ENCODE peak calls at places on chromosomes 5 and 9, in ten cellular contexts. One of them, this sample, is unnamed.

GRCh38 chr9:80649001-80649420 is 1040.3 kb downstream of the TLE1 start:
- DNase-seq in AG08396: peak
- DNase-seq in NCI-H2107: no peak
- DNase-seq in HL-60: no peak
- DNase-seq in nephron progenitor cell: no peak
- DNase-seq in mesothelial cell of epicardium: no peak
- DNase-seq in HFF-Myc: no peak
- DNase-seq in NCI-H1092 treated with DMSO at 0.1 percent for 48 hours: no peak
- DNase-seq in cerebellum: peak
- DNase-seq in amniotic stem cell: peak
- DNase-seq in this sample: peak

GRCh38 chr9:82539126-82539525 is 523.8 kb downstream of the RASEF start:
- DNase-seq in amniotic stem cell: no peak
- DNase-seq in HFF-Myc: no peak
- DNase-seq in cerebellum: no peak
- DNase-seq in mesothelial cell of epicardium: no peak
- DNase-seq in NCI-H2107: no peak
- DNase-seq in AG08396: no peak
- DNase-seq in NCI-H1092 treated with DMSO at 0.1 percent for 48 hours: peak
- DNase-seq in nephron progenitor cell: no peak
- DNase-seq in HL-60: peak
- DNase-seq in this sample: no peak

GRCh38 chr9:99023831-99024230 is 80.1 kb downstream of the COL15A1 start:
- DNase-seq in HL-60: no peak
- DNase-seq in NCI-H1092 treated with DMSO at 0.1 percent for 48 hours: peak
- DNase-seq in HFF-Myc: no peak
- DNase-seq in amniotic stem cell: no peak
- DNase-seq in NCI-H2107: peak
- DNase-seq in AG08396: no peak
- DNase-seq in cerebellum: peak
- DNase-seq in nephron progenitor cell: no peak
- DNase-seq in mesothelial cell of epicardium: no peak
- DNase-seq in this sample: peak

GRCh38 chr5:51242453-51242852 is 140.8 kb upstream of the ISL1 start:
- DNase-seq in NCI-H2107: no peak
- DNase-seq in NCI-H1092 treated with DMSO at 0.1 percent for 48 hours: no peak
- DNase-seq in AG08396: no peak
- DNase-seq in mesothelial cell of epicardium: no peak
- DNase-seq in amniotic stem cell: no peak
- DNase-seq in nephron progenitor cell: no peak
- DNase-seq in cerebellum: no peak
- DNase-seq in HFF-Myc: no peak
- DNase-seq in HL-60: no peak
- DNase-seq in this sample: no peak

GRCh38 chr9:110543631-110544051 is 35.9 kb downstream of the SVEP1 start:
- DNase-seq in cerebellum: peak
- DNase-seq in nephron progenitor cell: no peak
- DNase-seq in AG08396: no peak
- DNase-seq in HL-60: no peak
- DNase-seq in mesothelial cell of epicardium: no peak
- DNase-seq in NCI-H2107: no peak
- DNase-seq in amniotic stem cell: no peak
- DNase-seq in HFF-Myc: no peak
- DNase-seq in NCI-H1092 treated with DMSO at 0.1 percent for 48 hours: peak
- DNase-seq in this sample: peak

GRCh38 chr9:101791938-101792337 is 53.5 kb upstream of the GRIN3A start:
- DNase-seq in NCI-H1092 treated with DMSO at 0.1 percent for 48 hours: peak
- DNase-seq in nephron progenitor cell: peak
- DNase-seq in mesothelial cell of epicardium: peak
- DNase-seq in AG08396: no peak
- DNase-seq in amniotic stem cell: no peak
- DNase-seq in cerebellum: no peak
- DNase-seq in HFF-Myc: no peak
- DNase-seq in NCI-H2107: peak
- DNase-seq in HL-60: no peak
- DNase-seq in this sample: no peak

GRCh38 chr5:16754621-16755020 is 137.8 kb upstream of the RETREG1 start:
- DNase-seq in amniotic stem cell: no peak
- DNase-seq in nephron progenitor cell: peak
- DNase-seq in AG08396: no peak
- DNase-seq in HL-60: no peak
- DNase-seq in NCI-H1092 treated with DMSO at 0.1 percent for 48 hours: no peak
- DNase-seq in cerebellum: no peak
- DNase-seq in NCI-H2107: no peak
- DNase-seq in mesothelial cell of epicardium: no peak
- DNase-seq in HFF-Myc: no peak
- DNase-seq in this sample: no peak

GRCh38 chr5:43413966-43414365 is 1.8 kb upstream of the CCL28 start:
- DNase-seq in mesothelial cell of epicardium: no peak
- DNase-seq in AG08396: no peak
- DNase-seq in NCI-H1092 treated with DMSO at 0.1 percent for 48 hours: no peak
- DNase-seq in amniotic stem cell: no peak
- DNase-seq in HFF-Myc: no peak
- DNase-seq in nephron progenitor cell: no peak
- DNase-seq in HL-60: no peak
- DNase-seq in NCI-H2107: no peak
- DNase-seq in cerebellum: no peak
- DNase-seq in this sample: no peak

GRCh38 chr9:98806394-98807069 is 938 bp upstream of the GALNT12 start:
- DNase-seq in NCI-H2107: no peak
- DNase-seq in mesothelial cell of epicardium: no peak
- DNase-seq in nephron progenitor cell: no peak
- DNase-seq in amniotic stem cell: no peak
- DNase-seq in HFF-Myc: no peak
- DNase-seq in cerebellum: peak
- DNase-seq in NCI-H1092 treated with DMSO at 0.1 percent for 48 hours: peak
- DNase-seq in AG08396: no peak
- DNase-seq in HL-60: no peak
- DNase-seq in this sample: no peak

GRCh38 chr5:136066705-136067271 is 38.0 kb downstream of the TGFBI start:
- DNase-seq in cerebellum: no peak
- DNase-seq in amniotic stem cell: no peak
- DNase-seq in AG08396: peak
- DNase-seq in NCI-H2107: no peak
- DNase-seq in HFF-Myc: no peak
- DNase-seq in HL-60: no peak
- DNase-seq in nephron progenitor cell: no peak
- DNase-seq in NCI-H1092 treated with DMSO at 0.1 percent for 48 hours: no peak
- DNase-seq in mesothelial cell of epicardium: no peak
- DNase-seq in this sample: peak